ENCODE peak calls at places on chromosomes 12 and 14, in ten cellular contexts. I is ELF-1; F is stimulated activated CD4-positive, alpha-beta T cell treated with anti-CD3 and anti-CD28 coated beads, Interleukin-15, amount 100 ng/mL, for 1 hour; N is GM10248; E is NCI-H1092; V is D341Med; K is activated T-helper 1 cell treated with anti-CD3 and anti-CD28 coated beads, Interleukin-2, amount 50 U/mL, for 16 hours; M is HuH-7.5; D is foreskin melanocyte; X is retinal pigment epithelial cell. A is an unnamed sample.

GRCh38 chr14:76322594-76323220 is 53.2 kb upstream of the ESRRB start:
- DNase-seq in M (no peak), E (no peak), N (no peak), D (no peak), F (no peak), K (no peak), X (no peak), I (no peak), V (no peak), A (no peak)

GRCh38 chr12:93753838-93754429 is 76.8 kb downstream of the CRADD start:
- DNase-seq in K (no peak), V (no peak), E (no peak), F (no peak), N (no peak), D (no peak), I (no peak), M (no peak), X (no peak), A (no peak)

GRCh38 chr12:6231359-6232268 is 31.4 kb downstream of the CD9 start:
- DNase-seq in D (no peak), F (no peak), E (no peak), V (no peak), K (no peak), X (no peak), M (no peak), N (no peak), I (no peak), A (no peak)

GRCh38 chr12:105485321-105485910 is 154.9 kb downstream of the C12orf75 start:
- DNase-seq in D (no peak), E (no peak), F (no peak), I (peak), K (no peak), M (no peak), X (peak), N (no peak), V (no peak), A (no peak)

GRCh38 chr14:99726538-99727095 is 42.5 kb downstream of the CYP46A1 start:
- DNase-seq in K (no peak), F (no peak), M (no peak), I (no peak), N (no peak), V (peak), X (no peak), D (no peak), E (no peak), A (no peak)

GRCh38 chr14:105064721-105065143 is 498 bp downstream of the GPR132 start:
- DNase-seq in K (no peak), X (no peak), I (no peak), D (no peak), V (no peak), F (no peak), N (peak), M (no peak), E (no peak), A (no peak)

GRCh38 chr12:94427520-94428381 is 31.9 kb downstream of the CEP83 start:
- DNase-seq in D (peak), I (no peak), K (no peak), V (peak), M (no peak), F (no peak), E (peak), N (no peak), X (peak), A (no peak)

GRCh38 chr14:32249780-32250179 is 46.7 kb upstream of the RNU6-8 start:
- DNase-seq in V (no peak), M (no peak), K (no peak), N (no peak), X (no peak), E (no peak), I (no peak), D (no peak), F (no peak), A (no peak)

GRCh38 chr14:39491134-39491541 is 58.9 kb upstream of the FBXO33 start:
- DNase-seq in I (peak), N (no peak), E (peak), D (no peak), F (no peak), V (no peak), X (peak), M (no peak), K (no peak), A (peak)

GRCh38 chr14:59103396-59103795 is 85.1 kb upstream of the DAAM1 start:
- DNase-seq in F (no peak), K (no peak), E (no peak), I (no peak), M (no peak), N (no peak), D (no peak), V (no peak), X (no peak), A (no peak)

GRCh38 chr12:24113701-24114100 is 164.2 kb upstream of the SOX5 start:
- DNase-seq in M (no peak), X (peak), I (no peak), K (no peak), F (no peak), V (no peak), N (no peak), E (no peak), D (no peak), A (no peak)

GRCh38 chr12:82625523-82625922 is 61.2 kb upstream of the TMTC2 start:
- DNase-seq in E (no peak), I (peak), M (no peak), X (no peak), F (no peak), K (no peak), V (no peak), N (no peak), D (peak), A (no peak)

GRCh38 chr12:125015680-125016310 is 22.4 kb downstream of the BRI3BP start:
- DNase-seq in D (peak), F (no peak), X (no peak), I (no peak), K (no peak), M (no peak), E (peak), N (no peak), V (peak), A (no peak)

GRCh38 chr12:131673519-131674265 is 37.2 kb upstream of the SFSWAP start:
- DNase-seq in M (no peak), D (no peak), E (no peak), K (no peak), X (no peak), I (no peak), V (no peak), N (no peak), F (no peak), A (no peak)

GRCh38 chr12:2540535-2540941 is 254.2 kb upstream of the FKBP4 start:
- DNase-seq in E (no peak), M (no peak), F (no peak), D (no peak), K (no peak), X (no peak), V (no peak), I (no peak), N (no peak), A (no peak)

GRCh38 chr12:79360936-79361335 is 329.8 kb downstream of the PAWR start:
- DNase-seq in D (no peak), M (no peak), V (no peak), N (no peak), I (no peak), K (no peak), F (no peak), E (no peak), X (peak), A (no peak)

GRCh38 chr14:22052795-22053194 is 379.2 kb upstream of the OR4E1 start:
- DNase-seq in X (no peak), I (no peak), D (no peak), K (no peak), M (no peak), F (no peak), V (no peak), N (no peak), E (no peak), A (no peak)

GRCh38 chr12:2722806-2723205 is 72.0 kb upstream of the FKBP4 start:
- DNase-seq in N (no peak), V (peak), F (no peak), X (peak), D (no peak), K (no peak), E (no peak), I (no peak), M (no peak), A (no peak)

GRCh38 chr12:50297027-50297426 is 13.7 kb upstream of the LIMA1 start:
- DNase-seq in D (no peak), M (no peak), K (no peak), X (no peak), I (no peak), F (no peak), N (no peak), E (no peak), V (no peak), A (no peak)

GRCh38 chr12:26940820-26941219 is 2.5 kb downstream of the FGFR1OP2 start:
- DNase-seq in K (no peak), I (no peak), F (no peak), E (no peak), D (no peak), M (no peak), V (no peak), X (no peak), N (peak), A (no peak)

GRCh38 chr12:3658327-3659163 is 94.4 kb downstream of the CRACR2A start:
- DNase-seq in M (peak), D (no peak), K (no peak), I (no peak), E (no peak), X (no peak), V (peak), F (no peak), N (peak), A (peak)

A was measured in T47D.